ENCODE peak calls at places on chromosome 13, in eight cellular contexts. One of them, this sample, is unnamed.

GRCh38 chr13:56902276-56902675 is 238.4 kb upstream of the PRR20A start:
- DNase-seq in stimulated activated CD4-positive, alpha-beta T cell treated with anti-CD3 and anti-CD28 coated beads, TNF-alpha, amount 100 ng/mL, for 48 hours: no peak
- DNase-seq in WTC11: no peak
- DNase-seq in mesenchymal stem cell: no peak
- DNase-seq in endothelial cell: no peak
- DNase-seq in NCI-H2081: no peak
- DNase-seq in A549: no peak
- DNase-seq in NCI-H1694 treated with DMSO at 0.1 percent for 48 hours: no peak
- DNase-seq in this sample: no peak

GRCh38 chr13:100788540-100788939 is 113.9 kb upstream of the TMTC4 start:
- DNase-seq in stimulated activated CD4-positive, alpha-beta T cell treated with anti-CD3 and anti-CD28 coated beads, TNF-alpha, amount 100 ng/mL, for 48 hours: no peak
- DNase-seq in WTC11: no peak
- DNase-seq in mesenchymal stem cell: no peak
- DNase-seq in endothelial cell: no peak
- DNase-seq in NCI-H2081: no peak
- DNase-seq in A549: no peak
- DNase-seq in NCI-H1694 treated with DMSO at 0.1 percent for 48 hours: no peak
- DNase-seq in this sample: no peak

GRCh38 chr13:112331675-112332074 is 44.5 kb upstream of the SPACA7 start:
- DNase-seq in stimulated activated CD4-positive, alpha-beta T cell treated with anti-CD3 and anti-CD28 coated beads, TNF-alpha, amount 100 ng/mL, for 48 hours: no peak
- DNase-seq in WTC11: no peak
- DNase-seq in mesenchymal stem cell: no peak
- DNase-seq in endothelial cell: no peak
- DNase-seq in NCI-H2081: no peak
- DNase-seq in A549: no peak
- DNase-seq in NCI-H1694 treated with DMSO at 0.1 percent for 48 hours: no peak
- DNase-seq in this sample: no peak

GRCh38 chr13:36157475-36157874 is 26.3 kb upstream of the DCLK1 start:
- DNase-seq in stimulated activated CD4-positive, alpha-beta T cell treated with anti-CD3 and anti-CD28 coated beads, TNF-alpha, amount 100 ng/mL, for 48 hours: no peak
- DNase-seq in WTC11: no peak
- DNase-seq in mesenchymal stem cell: no peak
- DNase-seq in endothelial cell: no peak
- DNase-seq in NCI-H2081: no peak
- DNase-seq in A549: no peak
- DNase-seq in NCI-H1694 treated with DMSO at 0.1 percent for 48 hours: no peak
- DNase-seq in this sample: no peak

GRCh38 chr13:35768126-35768525 is 291.6 kb upstream of the MAB21L1 start:
- DNase-seq in stimulated activated CD4-positive, alpha-beta T cell treated with anti-CD3 and anti-CD28 coated beads, TNF-alpha, amount 100 ng/mL, for 48 hours: no peak
- DNase-seq in WTC11: no peak
- DNase-seq in mesenchymal stem cell: no peak
- DNase-seq in endothelial cell: no peak
- DNase-seq in NCI-H2081: peak
- DNase-seq in A549: no peak
- DNase-seq in NCI-H1694 treated with DMSO at 0.1 percent for 48 hours: peak
- DNase-seq in this sample: no peak

GRCh38 chr13:98918771-98919170 is 59.1 kb downstream of the DOCK9 start:
- DNase-seq in stimulated activated CD4-positive, alpha-beta T cell treated with anti-CD3 and anti-CD28 coated beads, TNF-alpha, amount 100 ng/mL, for 48 hours: no peak
- DNase-seq in WTC11: no peak
- DNase-seq in mesenchymal stem cell: no peak
- DNase-seq in endothelial cell: peak
- DNase-seq in NCI-H2081: no peak
- DNase-seq in A549: no peak
- DNase-seq in NCI-H1694 treated with DMSO at 0.1 percent for 48 hours: no peak
- DNase-seq in this sample: no peak

GRCh38 chr13:50124536-50125305 is 109.5 kb downstream of the KCNRG start:
- DNase-seq in stimulated activated CD4-positive, alpha-beta T cell treated with anti-CD3 and anti-CD28 coated beads, TNF-alpha, amount 100 ng/mL, for 48 hours: peak
- DNase-seq in WTC11: peak
- DNase-seq in mesenchymal stem cell: peak
- DNase-seq in endothelial cell: peak
- DNase-seq in NCI-H2081: peak
- DNase-seq in A549: peak
- DNase-seq in NCI-H1694 treated with DMSO at 0.1 percent for 48 hours: peak
- DNase-seq in this sample: peak

GRCh38 chr13:41060723-41061074 is 610 bp upstream of the WBP4 start:
- DNase-seq in stimulated activated CD4-positive, alpha-beta T cell treated with anti-CD3 and anti-CD28 coated beads, TNF-alpha, amount 100 ng/mL, for 48 hours: peak
- DNase-seq in WTC11: peak
- DNase-seq in mesenchymal stem cell: peak
- DNase-seq in endothelial cell: peak
- DNase-seq in NCI-H2081: peak
- DNase-seq in A549: peak
- DNase-seq in NCI-H1694 treated with DMSO at 0.1 percent for 48 hours: peak
- DNase-seq in this sample: peak

GRCh38 chr13:59176775-59177174 is 987.0 kb downstream of the DIAPH3 start:
- DNase-seq in stimulated activated CD4-positive, alpha-beta T cell treated with anti-CD3 and anti-CD28 coated beads, TNF-alpha, amount 100 ng/mL, for 48 hours: no peak
- DNase-seq in WTC11: no peak
- DNase-seq in mesenchymal stem cell: no peak
- DNase-seq in endothelial cell: no peak
- DNase-seq in NCI-H2081: no peak
- DNase-seq in A549: peak
- DNase-seq in NCI-H1694 treated with DMSO at 0.1 percent for 48 hours: no peak
- DNase-seq in this sample: no peak

GRCh38 chr13:90622547-90622946 is 724.9 kb upstream of the MIR17HG start:
- DNase-seq in stimulated activated CD4-positive, alpha-beta T cell treated with anti-CD3 and anti-CD28 coated beads, TNF-alpha, amount 100 ng/mL, for 48 hours: no peak
- DNase-seq in WTC11: no peak
- DNase-seq in mesenchymal stem cell: no peak
- DNase-seq in endothelial cell: no peak
- DNase-seq in NCI-H2081: no peak
- DNase-seq in A549: no peak
- DNase-seq in NCI-H1694 treated with DMSO at 0.1 percent for 48 hours: no peak
- DNase-seq in this sample: no peak

GRCh38 chr13:99133848-99134247 is 66.8 kb upstream of the UBAC2 start:
- DNase-seq in stimulated activated CD4-positive, alpha-beta T cell treated with anti-CD3 and anti-CD28 coated beads, TNF-alpha, amount 100 ng/mL, for 48 hours: no peak
- DNase-seq in WTC11: no peak
- DNase-seq in mesenchymal stem cell: no peak
- DNase-seq in endothelial cell: no peak
- DNase-seq in NCI-H2081: no peak
- DNase-seq in A549: no peak
- DNase-seq in NCI-H1694 treated with DMSO at 0.1 percent for 48 hours: no peak
- DNase-seq in this sample: no peak

GRCh38 chr13:48593551-48593950 is 60.2 kb upstream of the CYSLTR2 start:
- DNase-seq in stimulated activated CD4-positive, alpha-beta T cell treated with anti-CD3 and anti-CD28 coated beads, TNF-alpha, amount 100 ng/mL, for 48 hours: no peak
- DNase-seq in WTC11: no peak
- DNase-seq in mesenchymal stem cell: no peak
- DNase-seq in endothelial cell: no peak
- DNase-seq in NCI-H2081: no peak
- DNase-seq in A549: no peak
- DNase-seq in NCI-H1694 treated with DMSO at 0.1 percent for 48 hours: no peak
- DNase-seq in this sample: no peak

GRCh38 chr13:62684359-62684758 is 1268.7 kb upstream of the PCDH20 start:
- DNase-seq in stimulated activated CD4-positive, alpha-beta T cell treated with anti-CD3 and anti-CD28 coated beads, TNF-alpha, amount 100 ng/mL, for 48 hours: no peak
- DNase-seq in WTC11: no peak
- DNase-seq in mesenchymal stem cell: no peak
- DNase-seq in endothelial cell: no peak
- DNase-seq in NCI-H2081: peak
- DNase-seq in A549: no peak
- DNase-seq in NCI-H1694 treated with DMSO at 0.1 percent for 48 hours: no peak
- DNase-seq in this sample: peak

GRCh38 chr13:107586216-107586615 is 629.1 kb downstream of the LIG4 start:
- DNase-seq in stimulated activated CD4-positive, alpha-beta T cell treated with anti-CD3 and anti-CD28 coated beads, TNF-alpha, amount 100 ng/mL, for 48 hours: no peak
- DNase-seq in WTC11: no peak
- DNase-seq in mesenchymal stem cell: peak
- DNase-seq in endothelial cell: no peak
- DNase-seq in NCI-H2081: no peak
- DNase-seq in A549: no peak
- DNase-seq in NCI-H1694 treated with DMSO at 0.1 percent for 48 hours: peak
- DNase-seq in this sample: no peak

GRCh38 chr13:86856996-86857395 is 814.2 kb upstream of the SLITRK5 start:
- DNase-seq in stimulated activated CD4-positive, alpha-beta T cell treated with anti-CD3 and anti-CD28 coated beads, TNF-alpha, amount 100 ng/mL, for 48 hours: no peak
- DNase-seq in WTC11: no peak
- DNase-seq in mesenchymal stem cell: peak
- DNase-seq in endothelial cell: no peak
- DNase-seq in NCI-H2081: no peak
- DNase-seq in A549: no peak
- DNase-seq in NCI-H1694 treated with DMSO at 0.1 percent for 48 hours: no peak
- DNase-seq in this sample: no peak

GRCh38 chr13:30982911-30983310 is 50.5 kb downstream of the TEX26 start:
- DNase-seq in stimulated activated CD4-positive, alpha-beta T cell treated with anti-CD3 and anti-CD28 coated beads, TNF-alpha, amount 100 ng/mL, for 48 hours: no peak
- DNase-seq in WTC11: no peak
- DNase-seq in mesenchymal stem cell: no peak
- DNase-seq in endothelial cell: no peak
- DNase-seq in NCI-H2081: no peak
- DNase-seq in A549: no peak
- DNase-seq in NCI-H1694 treated with DMSO at 0.1 percent for 48 hours: no peak
- DNase-seq in this sample: no peak

GRCh38 chr13:101211261-101211660 is 205.0 kb downstream of the NALCN start:
- DNase-seq in stimulated activated CD4-positive, alpha-beta T cell treated with anti-CD3 and anti-CD28 coated beads, TNF-alpha, amount 100 ng/mL, for 48 hours: no peak
- DNase-seq in WTC11: no peak
- DNase-seq in mesenchymal stem cell: no peak
- DNase-seq in endothelial cell: no peak
- DNase-seq in NCI-H2081: no peak
- DNase-seq in A549: peak
- DNase-seq in NCI-H1694 treated with DMSO at 0.1 percent for 48 hours: no peak
- DNase-seq in this sample: no peak

GRCh38 chr13:24459234-24459633 is 53.3 kb downstream of the PARP4 start:
- DNase-seq in stimulated activated CD4-positive, alpha-beta T cell treated with anti-CD3 and anti-CD28 coated beads, TNF-alpha, amount 100 ng/mL, for 48 hours: no peak
- DNase-seq in WTC11: no peak
- DNase-seq in mesenchymal stem cell: peak
- DNase-seq in endothelial cell: no peak
- DNase-seq in NCI-H2081: no peak
- DNase-seq in A549: no peak
- DNase-seq in NCI-H1694 treated with DMSO at 0.1 percent for 48 hours: no peak
- DNase-seq in this sample: no peak

GRCh38 chr13:41520699-41521630 is 63.6 kb downstream of the RGCC start:
- DNase-seq in stimulated activated CD4-positive, alpha-beta T cell treated with anti-CD3 and anti-CD28 coated beads, TNF-alpha, amount 100 ng/mL, for 48 hours: no peak
- DNase-seq in WTC11: no peak
- DNase-seq in mesenchymal stem cell: no peak
- DNase-seq in endothelial cell: no peak
- DNase-seq in NCI-H2081: no peak
- DNase-seq in A549: no peak
- DNase-seq in NCI-H1694 treated with DMSO at 0.1 percent for 48 hours: no peak
- DNase-seq in this sample: no peak

GRCh38 chr13:46797468-46798237 is 692 bp upstream of the ESD start:
- DNase-seq in stimulated activated CD4-positive, alpha-beta T cell treated with anti-CD3 and anti-CD28 coated beads, TNF-alpha, amount 100 ng/mL, for 48 hours: no peak
- DNase-seq in WTC11: no peak
- DNase-seq in mesenchymal stem cell: no peak
- DNase-seq in endothelial cell: no peak
- DNase-seq in NCI-H2081: no peak
- DNase-seq in A549: no peak
- DNase-seq in NCI-H1694 treated with DMSO at 0.1 percent for 48 hours: no peak
- DNase-seq in this sample: peak

GRCh38 chr13:51916962-51917361 is 55.2 kb downstream of the CCDC70 start:
- DNase-seq in stimulated activated CD4-positive, alpha-beta T cell treated with anti-CD3 and anti-CD28 coated beads, TNF-alpha, amount 100 ng/mL, for 48 hours: no peak
- DNase-seq in WTC11: no peak
- DNase-seq in mesenchymal stem cell: no peak
- DNase-seq in endothelial cell: no peak
- DNase-seq in NCI-H2081: no peak
- DNase-seq in A549: no peak
- DNase-seq in NCI-H1694 treated with DMSO at 0.1 percent for 48 hours: no peak
- DNase-seq in this sample: no peak

GRCh38 chr13:24253520-24254150 is 55.7 kb upstream of the C1QTNF9 start:
- DNase-seq in stimulated activated CD4-positive, alpha-beta T cell treated with anti-CD3 and anti-CD28 coated beads, TNF-alpha, amount 100 ng/mL, for 48 hours: no peak
- DNase-seq in WTC11: no peak
- DNase-seq in mesenchymal stem cell: no peak
- DNase-seq in endothelial cell: no peak
- DNase-seq in NCI-H2081: no peak
- DNase-seq in A549: no peak
- DNase-seq in NCI-H1694 treated with DMSO at 0.1 percent for 48 hours: no peak
- DNase-seq in this sample: no peak

GRCh38 chr13:98507060-98507797 is 69.7 kb downstream of the STK24 start:
- DNase-seq in stimulated activated CD4-positive, alpha-beta T cell treated with anti-CD3 and anti-CD28 coated beads, TNF-alpha, amount 100 ng/mL, for 48 hours: no peak
- DNase-seq in WTC11: peak
- DNase-seq in mesenchymal stem cell: peak
- DNase-seq in endothelial cell: peak
- DNase-seq in NCI-H2081: peak
- DNase-seq in A549: peak
- DNase-seq in NCI-H1694 treated with DMSO at 0.1 percent for 48 hours: peak
- DNase-seq in this sample: no peak

GRCh38 chr13:99983401-99984133 is 2.0 kb downstream of the ZIC2 start:
- DNase-seq in stimulated activated CD4-positive, alpha-beta T cell treated with anti-CD3 and anti-CD28 coated beads, TNF-alpha, amount 100 ng/mL, for 48 hours: no peak
- DNase-seq in WTC11: no peak
- DNase-seq in mesenchymal stem cell: peak
- DNase-seq in endothelial cell: peak
- DNase-seq in NCI-H2081: no peak
- DNase-seq in A549: no peak
- DNase-seq in NCI-H1694 treated with DMSO at 0.1 percent for 48 hours: no peak
- DNase-seq in this sample: no peak

GRCh38 chr13:53250272-53250875 is 221.8 kb downstream of the OLFM4 start:
- DNase-seq in stimulated activated CD4-positive, alpha-beta T cell treated with anti-CD3 and anti-CD28 coated beads, TNF-alpha, amount 100 ng/mL, for 48 hours: no peak
- DNase-seq in WTC11: no peak
- DNase-seq in mesenchymal stem cell: peak
- DNase-seq in endothelial cell: peak
- DNase-seq in NCI-H2081: peak
- DNase-seq in A549: peak
- DNase-seq in NCI-H1694 treated with DMSO at 0.1 percent for 48 hours: peak
- DNase-seq in this sample: peak

GRCh38 chr13:25874907-25875306 is 176.9 kb downstream of the SHISA2 start:
- DNase-seq in stimulated activated CD4-positive, alpha-beta T cell treated with anti-CD3 and anti-CD28 coated beads, TNF-alpha, amount 100 ng/mL, for 48 hours: peak
- DNase-seq in WTC11: no peak
- DNase-seq in mesenchymal stem cell: peak
- DNase-seq in endothelial cell: no peak
- DNase-seq in NCI-H2081: no peak
- DNase-seq in A549: no peak
- DNase-seq in NCI-H1694 treated with DMSO at 0.1 percent for 48 hours: no peak
- DNase-seq in this sample: no peak

GRCh38 chr13:98890186-98890585 is 87.7 kb downstream of the DOCK9 start:
- DNase-seq in stimulated activated CD4-positive, alpha-beta T cell treated with anti-CD3 and anti-CD28 coated beads, TNF-alpha, amount 100 ng/mL, for 48 hours: peak
- DNase-seq in WTC11: no peak
- DNase-seq in mesenchymal stem cell: peak
- DNase-seq in endothelial cell: no peak
- DNase-seq in NCI-H2081: no peak
- DNase-seq in A549: no peak
- DNase-seq in NCI-H1694 treated with DMSO at 0.1 percent for 48 hours: peak
- DNase-seq in this sample: no peak

GRCh38 chr13:97141564-97142005 is 80.5 kb upstream of the MBNL2 start:
- DNase-seq in stimulated activated CD4-positive, alpha-beta T cell treated with anti-CD3 and anti-CD28 coated beads, TNF-alpha, amount 100 ng/mL, for 48 hours: no peak
- DNase-seq in WTC11: peak
- DNase-seq in mesenchymal stem cell: peak
- DNase-seq in endothelial cell: peak
- DNase-seq in NCI-H2081: no peak
- DNase-seq in A549: peak
- DNase-seq in NCI-H1694 treated with DMSO at 0.1 percent for 48 hours: peak
- DNase-seq in this sample: no peak

GRCh38 chr13:114090476-114090875 is 41.9 kb downstream of the RASA3 start:
- DNase-seq in stimulated activated CD4-positive, alpha-beta T cell treated with anti-CD3 and anti-CD28 coated beads, TNF-alpha, amount 100 ng/mL, for 48 hours: no peak
- DNase-seq in WTC11: peak
- DNase-seq in mesenchymal stem cell: no peak
- DNase-seq in endothelial cell: no peak
- DNase-seq in NCI-H2081: no peak
- DNase-seq in A549: no peak
- DNase-seq in NCI-H1694 treated with DMSO at 0.1 percent for 48 hours: no peak
- DNase-seq in this sample: no peak

GRCh38 chr13:33634526-33635111 is 183.3 kb upstream of the RFC3 start:
- DNase-seq in stimulated activated CD4-positive, alpha-beta T cell treated with anti-CD3 and anti-CD28 coated beads, TNF-alpha, amount 100 ng/mL, for 48 hours: no peak
- DNase-seq in WTC11: no peak
- DNase-seq in mesenchymal stem cell: no peak
- DNase-seq in endothelial cell: no peak
- DNase-seq in NCI-H2081: no peak
- DNase-seq in A549: no peak
- DNase-seq in NCI-H1694 treated with DMSO at 0.1 percent for 48 hours: no peak
- DNase-seq in this sample: no peak

GRCh38 chr13:27442071-27442647 is 8.2 kb downstream of the MTIF3 start:
- DNase-seq in stimulated activated CD4-positive, alpha-beta T cell treated with anti-CD3 and anti-CD28 coated beads, TNF-alpha, amount 100 ng/mL, for 48 hours: peak
- DNase-seq in WTC11: no peak
- DNase-seq in mesenchymal stem cell: no peak
- DNase-seq in endothelial cell: no peak
- DNase-seq in NCI-H2081: no peak
- DNase-seq in A549: no peak
- DNase-seq in NCI-H1694 treated with DMSO at 0.1 percent for 48 hours: no peak
- DNase-seq in this sample: no peak